ENCODE peak calls at places on chromosomes 3 and 15, in ten cellular contexts. One of them, this sample, is unnamed.

GRCh38 chr3:128620268-128620691 is 30.3 kb downstream of the RPN1 start:
- DNase-seq in B cell: no peak
- DNase-seq in endothelial cell: no peak
- DNase-seq in CD4-positive, alpha-beta T cell: no peak
- DNase-seq in stomach: no peak
- DNase-seq in mucosa of descending colon: no peak
- DNase-seq in kidney: no peak
- DNase-seq in GM13976: no peak
- DNase-seq in Calu3: peak
- DNase-seq in natural killer cell: no peak
- DNase-seq in this sample: peak

GRCh38 chr3:126394179-126394976 is at the start of gene CFAP100:
- DNase-seq in mucosa of descending colon: peak
- DNase-seq in natural killer cell: no peak
- DNase-seq in kidney: no peak
- DNase-seq in B cell: no peak
- DNase-seq in stomach: peak
- DNase-seq in CD4-positive, alpha-beta T cell: no peak
- DNase-seq in GM13976: no peak
- DNase-seq in Calu3: no peak
- DNase-seq in endothelial cell: peak
- DNase-seq in this sample: no peak

GRCh38 chr3:187942658-187943241 is 197.5 kb upstream of the BCL6 start:
- DNase-seq in kidney: no peak
- DNase-seq in Calu3: no peak
- DNase-seq in B cell: peak
- DNase-seq in natural killer cell: no peak
- DNase-seq in CD4-positive, alpha-beta T cell: no peak
- DNase-seq in mucosa of descending colon: no peak
- DNase-seq in endothelial cell: no peak
- DNase-seq in stomach: no peak
- DNase-seq in GM13976: no peak
- DNase-seq in this sample: no peak

GRCh38 chr3:173586176-173586575 is 188.6 kb downstream of the NLGN1 start:
- DNase-seq in stomach: no peak
- DNase-seq in CD4-positive, alpha-beta T cell: no peak
- DNase-seq in Calu3: no peak
- DNase-seq in B cell: no peak
- DNase-seq in mucosa of descending colon: no peak
- DNase-seq in endothelial cell: no peak
- DNase-seq in kidney: no peak
- DNase-seq in GM13976: no peak
- DNase-seq in natural killer cell: no peak
- DNase-seq in this sample: no peak

GRCh38 chr3:147129665-147130064 is 276.7 kb downstream of the ZIC4 start:
- DNase-seq in Calu3: no peak
- DNase-seq in stomach: no peak
- DNase-seq in B cell: no peak
- DNase-seq in kidney: no peak
- DNase-seq in CD4-positive, alpha-beta T cell: no peak
- DNase-seq in endothelial cell: no peak
- DNase-seq in mucosa of descending colon: no peak
- DNase-seq in GM13976: no peak
- DNase-seq in natural killer cell: no peak
- DNase-seq in this sample: no peak

GRCh38 chr15:73326157-73326556 is 42.6 kb downstream of the HCN4 start:
- DNase-seq in B cell: peak
- DNase-seq in CD4-positive, alpha-beta T cell: no peak
- DNase-seq in Calu3: no peak
- DNase-seq in endothelial cell: no peak
- DNase-seq in mucosa of descending colon: no peak
- DNase-seq in natural killer cell: no peak
- DNase-seq in kidney: no peak
- DNase-seq in GM13976: peak
- DNase-seq in stomach: no peak
- DNase-seq in this sample: no peak

GRCh38 chr3:69740103-69741021 is 1.1 kb downstream of the MITF start:
- DNase-seq in endothelial cell: peak
- DNase-seq in B cell: no peak
- DNase-seq in natural killer cell: no peak
- DNase-seq in kidney: peak
- DNase-seq in stomach: peak
- DNase-seq in Calu3: peak
- DNase-seq in GM13976: peak
- DNase-seq in CD4-positive, alpha-beta T cell: no peak
- DNase-seq in mucosa of descending colon: peak
- DNase-seq in this sample: no peak

GRCh38 chr15:44482088-44482487 is 54.7 kb downstream of the CTDSPL2 start:
- DNase-seq in B cell: no peak
- DNase-seq in GM13976: no peak
- DNase-seq in mucosa of descending colon: no peak
- DNase-seq in Calu3: no peak
- DNase-seq in CD4-positive, alpha-beta T cell: no peak
- DNase-seq in natural killer cell: no peak
- DNase-seq in kidney: no peak
- DNase-seq in endothelial cell: no peak
- DNase-seq in stomach: no peak
- DNase-seq in this sample: no peak

GRCh38 chr3:63960048-63960711 is 48.0 kb upstream of the SCAANT1 start:
- DNase-seq in CD4-positive, alpha-beta T cell: no peak
- DNase-seq in kidney: no peak
- DNase-seq in stomach: peak
- DNase-seq in mucosa of descending colon: no peak
- DNase-seq in natural killer cell: no peak
- DNase-seq in Calu3: peak
- DNase-seq in GM13976: no peak
- DNase-seq in B cell: no peak
- DNase-seq in endothelial cell: no peak
- DNase-seq in this sample: no peak

GRCh38 chr3:54822206-54822605 is 105.7 kb downstream of the LRTM1 start:
- DNase-seq in mucosa of descending colon: peak
- DNase-seq in CD4-positive, alpha-beta T cell: no peak
- DNase-seq in stomach: no peak
- DNase-seq in kidney: no peak
- DNase-seq in endothelial cell: no peak
- DNase-seq in B cell: no peak
- DNase-seq in GM13976: no peak
- DNase-seq in Calu3: no peak
- DNase-seq in natural killer cell: no peak
- DNase-seq in this sample: no peak

GRCh38 chr3:114144909-114145688 is 33.8 kb downstream of the DRD3 start:
- DNase-seq in mucosa of descending colon: no peak
- DNase-seq in CD4-positive, alpha-beta T cell: no peak
- DNase-seq in kidney: no peak
- DNase-seq in B cell: no peak
- DNase-seq in stomach: peak
- DNase-seq in natural killer cell: no peak
- DNase-seq in Calu3: no peak
- DNase-seq in GM13976: peak
- DNase-seq in endothelial cell: no peak
- DNase-seq in this sample: peak

GRCh38 chr3:50559702-50560101 is 7.8 kb downstream of the C3orf18 start:
- DNase-seq in CD4-positive, alpha-beta T cell: no peak
- DNase-seq in endothelial cell: no peak
- DNase-seq in Calu3: no peak
- DNase-seq in natural killer cell: no peak
- DNase-seq in mucosa of descending colon: no peak
- DNase-seq in stomach: peak
- DNase-seq in kidney: no peak
- DNase-seq in B cell: no peak
- DNase-seq in GM13976: no peak
- DNase-seq in this sample: no peak

GRCh38 chr15:57505056-57505713 is 86.5 kb upstream of the MYZAP start:
- DNase-seq in CD4-positive, alpha-beta T cell: no peak
- DNase-seq in kidney: no peak
- DNase-seq in Calu3: peak
- DNase-seq in mucosa of descending colon: peak
- DNase-seq in GM13976: no peak
- DNase-seq in stomach: peak
- DNase-seq in endothelial cell: no peak
- DNase-seq in natural killer cell: no peak
- DNase-seq in B cell: no peak
- DNase-seq in this sample: no peak

GRCh38 chr15:48292458-48292857 is 38.8 kb upstream of the DUT start:
- DNase-seq in stomach: no peak
- DNase-seq in Calu3: no peak
- DNase-seq in kidney: no peak
- DNase-seq in CD4-positive, alpha-beta T cell: no peak
- DNase-seq in natural killer cell: no peak
- DNase-seq in B cell: no peak
- DNase-seq in mucosa of descending colon: no peak
- DNase-seq in endothelial cell: no peak
- DNase-seq in GM13976: no peak
- DNase-seq in this sample: peak

GRCh38 chr3:115766587-115767492 is 143.5 kb downstream of the GAP43 start:
- DNase-seq in B cell: no peak
- DNase-seq in kidney: no peak
- DNase-seq in endothelial cell: no peak
- DNase-seq in natural killer cell: no peak
- DNase-seq in mucosa of descending colon: no peak
- DNase-seq in GM13976: no peak
- DNase-seq in CD4-positive, alpha-beta T cell: no peak
- DNase-seq in Calu3: no peak
- DNase-seq in stomach: no peak
- DNase-seq in this sample: no peak

GRCh38 chr15:39177561-39177960 is 403.3 kb upstream of the THBS1 start:
- DNase-seq in B cell: no peak
- DNase-seq in mucosa of descending colon: no peak
- DNase-seq in natural killer cell: no peak
- DNase-seq in endothelial cell: no peak
- DNase-seq in Calu3: no peak
- DNase-seq in GM13976: no peak
- DNase-seq in CD4-positive, alpha-beta T cell: no peak
- DNase-seq in kidney: no peak
- DNase-seq in stomach: no peak
- DNase-seq in this sample: no peak

GRCh38 chr3:63351159-63352007 is 73.3 kb downstream of the SYNPR start:
- DNase-seq in stomach: no peak
- DNase-seq in kidney: no peak
- DNase-seq in CD4-positive, alpha-beta T cell: no peak
- DNase-seq in B cell: no peak
- DNase-seq in endothelial cell: peak
- DNase-seq in Calu3: peak
- DNase-seq in mucosa of descending colon: peak
- DNase-seq in GM13976: peak
- DNase-seq in natural killer cell: no peak
- DNase-seq in this sample: no peak

GRCh38 chr15:61820212-61820611 is 240.0 kb downstream of the VPS13C start:
- DNase-seq in kidney: no peak
- DNase-seq in Calu3: no peak
- DNase-seq in mucosa of descending colon: no peak
- DNase-seq in natural killer cell: no peak
- DNase-seq in GM13976: no peak
- DNase-seq in B cell: peak
- DNase-seq in CD4-positive, alpha-beta T cell: no peak
- DNase-seq in stomach: no peak
- DNase-seq in endothelial cell: no peak
- DNase-seq in this sample: no peak
- TF ChIP-seq CTCF in kidney: no peak
- TF ChIP-seq CTCF in Calu3: no peak
- TF ChIP-seq CTCF in mucosa of descending colon: no peak
- TF ChIP-seq CTCF in natural killer cell: no peak
- TF ChIP-seq CTCF in GM13976: no peak
- TF ChIP-seq CTCF in B cell: no peak
- TF ChIP-seq CTCF in CD4-positive, alpha-beta T cell: no peak
- TF ChIP-seq CTCF in stomach: no peak
- TF ChIP-seq CTCF in endothelial cell: no peak
- TF ChIP-seq CTCF in this sample: no peak

GRCh38 chr15:69045810-69046209 is 31.3 kb downstream of the NOX5 start:
- DNase-seq in B cell: no peak
- DNase-seq in stomach: no peak
- DNase-seq in Calu3: no peak
- DNase-seq in CD4-positive, alpha-beta T cell: no peak
- DNase-seq in natural killer cell: no peak
- DNase-seq in GM13976: no peak
- DNase-seq in endothelial cell: no peak
- DNase-seq in mucosa of descending colon: no peak
- DNase-seq in kidney: no peak
- DNase-seq in this sample: no peak
- TF ChIP-seq CTCF in B cell: no peak
- TF ChIP-seq CTCF in stomach: no peak
- TF ChIP-seq CTCF in Calu3: no peak
- TF ChIP-seq CTCF in CD4-positive, alpha-beta T cell: no peak
- TF ChIP-seq CTCF in natural killer cell: no peak
- TF ChIP-seq CTCF in GM13976: no peak
- TF ChIP-seq CTCF in endothelial cell: no peak
- TF ChIP-seq CTCF in mucosa of descending colon: no peak
- TF ChIP-seq CTCF in kidney: no peak
- TF ChIP-seq CTCF in this sample: no peak

GRCh38 chr15:80242802-80243201 is 9.2 kb downstream of the CTXND1 start:
- DNase-seq in GM13976: no peak
- DNase-seq in B cell: no peak
- DNase-seq in natural killer cell: no peak
- DNase-seq in Calu3: no peak
- DNase-seq in CD4-positive, alpha-beta T cell: no peak
- DNase-seq in stomach: no peak
- DNase-seq in mucosa of descending colon: no peak
- DNase-seq in kidney: no peak
- DNase-seq in endothelial cell: no peak
- DNase-seq in this sample: no peak

GRCh38 chr15:80241508-80241907 is 10.5 kb downstream of the CTXND1 start:
- DNase-seq in Calu3: no peak
- DNase-seq in CD4-positive, alpha-beta T cell: no peak
- DNase-seq in B cell: no peak
- DNase-seq in endothelial cell: no peak
- DNase-seq in stomach: no peak
- DNase-seq in natural killer cell: no peak
- DNase-seq in GM13976: no peak
- DNase-seq in kidney: no peak
- DNase-seq in mucosa of descending colon: no peak
- DNase-seq in this sample: no peak

GRCh38 chr15:80240261-80240660 is 11.8 kb downstream of the CTXND1 start:
- DNase-seq in kidney: no peak
- DNase-seq in GM13976: no peak
- DNase-seq in Calu3: no peak
- DNase-seq in CD4-positive, alpha-beta T cell: no peak
- DNase-seq in natural killer cell: no peak
- DNase-seq in stomach: no peak
- DNase-seq in B cell: no peak
- DNase-seq in mucosa of descending colon: no peak
- DNase-seq in endothelial cell: no peak
- DNase-seq in this sample: no peak

GRCh38 chr15:80246425-80246894 is 5.6 kb downstream of the CTXND1 start:
- DNase-seq in natural killer cell: no peak
- DNase-seq in B cell: no peak
- DNase-seq in endothelial cell: no peak
- DNase-seq in mucosa of descending colon: no peak
- DNase-seq in Calu3: no peak
- DNase-seq in kidney: no peak
- DNase-seq in stomach: peak
- DNase-seq in CD4-positive, alpha-beta T cell: no peak
- DNase-seq in GM13976: no peak
- DNase-seq in this sample: no peak

GRCh38 chr15:80242132-80242769 is 9.8 kb downstream of the CTXND1 start:
- DNase-seq in B cell: no peak
- DNase-seq in kidney: no peak
- DNase-seq in natural killer cell: no peak
- DNase-seq in CD4-positive, alpha-beta T cell: no peak
- DNase-seq in mucosa of descending colon: no peak
- DNase-seq in stomach: no peak
- DNase-seq in GM13976: peak
- DNase-seq in Calu3: peak
- DNase-seq in endothelial cell: peak
- DNase-seq in this sample: peak
- TF ChIP-seq CTCF in B cell: peak
- TF ChIP-seq CTCF in kidney: peak
- TF ChIP-seq CTCF in natural killer cell: no peak
- TF ChIP-seq CTCF in CD4-positive, alpha-beta T cell: no peak
- TF ChIP-seq CTCF in mucosa of descending colon: no peak
- TF ChIP-seq CTCF in stomach: no peak
- TF ChIP-seq CTCF in GM13976: peak
- TF ChIP-seq CTCF in Calu3: peak
- TF ChIP-seq CTCF in endothelial cell: peak
- TF ChIP-seq CTCF in this sample: peak

GRCh38 chr3:39166134-39166710 is 12.8 kb upstream of the CSRNP1 start:
- DNase-seq in endothelial cell: no peak
- DNase-seq in CD4-positive, alpha-beta T cell: no peak
- DNase-seq in Calu3: no peak
- DNase-seq in natural killer cell: no peak
- DNase-seq in mucosa of descending colon: no peak
- DNase-seq in stomach: no peak
- DNase-seq in B cell: no peak
- DNase-seq in GM13976: no peak
- DNase-seq in kidney: no peak
- DNase-seq in this sample: peak
- TF ChIP-seq CTCF in endothelial cell: no peak
- TF ChIP-seq CTCF in CD4-positive, alpha-beta T cell: no peak
- TF ChIP-seq CTCF in Calu3: no peak
- TF ChIP-seq CTCF in natural killer cell: no peak
- TF ChIP-seq CTCF in mucosa of descending colon: no peak
- TF ChIP-seq CTCF in stomach: no peak
- TF ChIP-seq CTCF in B cell: no peak
- TF ChIP-seq CTCF in GM13976: no peak
- TF ChIP-seq CTCF in kidney: no peak
- TF ChIP-seq CTCF in this sample: no peak